ENCODE peak calls at places on chromosomes 6 and 20, in eight cellular contexts. S, I, P, R, Z, H, L and W are unnamed samples.

GRCh38 chr6:166582258-166582657 is 4.2 kb downstream of the RAMACL start:
- DNase-seq in S (no peak), I (no peak), P (no peak), R (no peak), Z (no peak), H (no peak), L (no peak), W (no peak)

GRCh38 chr6:125798734-125799510 is 8.2 kb downstream of the NCOA7 start:
- DNase-seq in S (no peak), I (peak; percentile 64), P (no peak), R (no peak), Z (no peak), H (no peak), L (no peak), W (no peak)

GRCh38 chr6:157556671-157557430 is 175.9 kb downstream of the ZDHHC14 start:
- DNase-seq in S (no peak), I (peak; percentile 56), P (no peak), R (peak; percentile 89), Z (no peak), H (no peak), L (no peak), W (no peak)

GRCh38 chr6:35305117-35305516 is 7.5 kb downstream of the DEF6 start:
- DNase-seq in S (no peak), I (no peak), P (no peak), R (no peak), Z (peak; percentile 3), H (no peak), L (no peak), W (no peak)

GRCh38 chr6:53159558-53159957 is 10.9 kb upstream of the GCM1 start:
- DNase-seq in S (peak; percentile 10), I (no peak), P (no peak), R (no peak), Z (no peak), H (no peak), L (no peak), W (no peak)

GRCh38 chr6:48825501-48826317 is 637.3 kb downstream of the MMUT start:
- DNase-seq in S (no peak), I (no peak), P (no peak), R (no peak), Z (no peak), H (no peak), L (no peak), W (no peak)

GRCh38 chr6:159844737-159845645 is 44.9 kb downstream of the PNLDC1 start:
- DNase-seq in S (no peak), I (no peak), P (no peak), R (peak; percentile 68), Z (peak; percentile 60), H (no peak), L (no peak), W (no peak)

GRCh38 chr6:154345811-154346210 is 10.8 kb downstream of the IPCEF1 start:
- DNase-seq in S (no peak), I (no peak), P (no peak), R (no peak), Z (no peak), H (no peak), L (no peak), W (no peak)

GRCh38 chr20:32678948-32679347 is 5.2 kb upstream of the C20orf203 start:
- DNase-seq in S (no peak), I (no peak), P (peak; percentile 69), R (no peak), Z (no peak), H (no peak), L (no peak), W (no peak)